ENCODE peak calls at places on chromosome 16, in six cellular contexts. W is ovary, V is uterus, Q is HCT116, D is erythroblast, U is tibial nerve. K is an unnamed sample.

GRCh38 chr16:8867483-8868271 is 1.1 kb downstream of the CARHSP1 start:
- DNase-seq in V (peak; percentile 62), U (peak; percentile 56), W (peak; percentile 72), Q (no peak), D (peak; percentile 67), K (no peak)

GRCh38 chr16:23700509-23700908 is 12.5 kb downstream of the ERN2 start:
- DNase-seq in D (no peak), W (no peak), V (no peak), Q (no peak), U (no peak), K (no peak)

GRCh38 chr16:34803683-34804416 is 1344.4 kb downstream of the TP53TG3F start:
- DNase-seq in V (no peak), Q (no peak), D (no peak), W (no peak), U (no peak), K (no peak)

GRCh38 chr16:66161942-66162341 is 204.5 kb upstream of the CDH5 start:
- DNase-seq in W (no peak), D (no peak), Q (peak; percentile 16), V (no peak), U (no peak), K (no peak)

GRCh38 chr16:84890427-84890826 is 70.6 kb downstream of the CRISPLD2 start:
- DNase-seq in W (no peak), Q (no peak), V (no peak), D (no peak), U (no peak), K (no peak)

GRCh38 chr16:86575754-86576557 is 2.4 kb upstream of the FOXL1 start:
- DNase-seq in D (peak; percentile 60), Q (peak; percentile 97), W (peak; percentile 60), V (peak; percentile 35), U (peak; percentile 86), K (peak; percentile 100)

GRCh38 chr16:52597772-52598483 is 51.0 kb upstream of the TOX3 start:
- DNase-seq in W (no peak), U (no peak), Q (no peak), D (no peak), V (no peak), K (no peak)

GRCh38 chr16:85759631-85760419 is 8.9 kb upstream of the C16orf74 start:
- DNase-seq in D (peak; percentile 56), Q (no peak), U (no peak), V (no peak), W (no peak), K (peak; percentile 39)

GRCh38 chr16:3029499-3030127 is 5.8 kb downstream of the THOC6 start:
- DNase-seq in U (no peak), W (no peak), D (peak; percentile 22), Q (no peak), V (no peak), K (no peak)

GRCh38 chr16:12613131-12613991 is 190.3 kb downstream of the CPPED1 start:
- DNase-seq in D (peak; percentile 36), U (no peak), V (no peak), Q (peak; percentile 94), W (no peak), K (peak; percentile 20)

GRCh38 chr16:86532526-86532815 is 22.1 kb downstream of the FOXF1 start:
- DNase-seq in V (no peak), W (no peak), D (no peak), Q (no peak), U (no peak), K (no peak)

GRCh38 chr16:51071326-51071725 is 79.7 kb downstream of the SALL1 start:
- DNase-seq in U (no peak), V (no peak), W (no peak), D (no peak), Q (no peak), K (no peak)

GRCh38 chr16:21990381-21990944 is 10.5 kb downstream of the PDZD9 start:
- DNase-seq in W (no peak), D (no peak), V (no peak), U (no peak), Q (no peak), K (no peak)

GRCh38 chr16:57527027-57527426 is 9.3 kb downstream of the CCDC102A start:
- DNase-seq in U (no peak), Q (no peak), V (no peak), D (no peak), W (peak; percentile 13), K (no peak)

GRCh38 chr16:2333772-2334379 is 6.7 kb downstream of the ABCA3 start:
- DNase-seq in U (no peak), V (no peak), Q (peak; percentile 45), D (no peak), W (no peak), K (peak; percentile 44)

GRCh38 chr16:88589441-88589840 is 19.2 kb downstream of the ZC3H18 start:
- DNase-seq in W (no peak), V (no peak), Q (no peak), U (no peak), D (no peak), K (no peak)

GRCh38 chr16:87690911-87691685 is 74.7 kb downstream of the KLHDC4 start:
- DNase-seq in Q (no peak), U (no peak), W (no peak), D (no peak), V (no peak), K (no peak)

GRCh38 chr16:1206786-1207185 is 18.3 kb downstream of the TPSG1 start:
- DNase-seq in D (no peak), W (no peak), Q (no peak), V (no peak), U (no peak), K (no peak)

GRCh38 chr16:64165368-64165767 is 956.5 kb downstream of the CDH11 start:
- DNase-seq in U (no peak), D (no peak), V (no peak), W (no peak), Q (no peak), K (no peak)

GRCh38 chr16:64159986-64160385 is 961.9 kb downstream of the CDH11 start:
- DNase-seq in Q (no peak), V (no peak), U (no peak), W (no peak), D (no peak), K (no peak)

GRCh38 chr16:64158941-64159588 is 962.8 kb downstream of the CDH11 start:
- DNase-seq in W (no peak), U (no peak), D (no peak), V (no peak), Q (no peak), K (no peak)

GRCh38 chr16:64167851-64168770 is 953.8 kb downstream of the CDH11 start:
- DNase-seq in U (no peak), Q (no peak), V (no peak), D (no peak), W (no peak), K (no peak)

GRCh38 chr16:64162613-64163375 is 959.1 kb downstream of the CDH11 start:
- DNase-seq in U (no peak), D (no peak), V (no peak), Q (no peak), W (no peak), K (no peak)
- TF ChIP-seq POLR2A in U (no peak), D (no peak), V (no peak), Q (no peak), W (no peak), K (no peak)

DNA sequence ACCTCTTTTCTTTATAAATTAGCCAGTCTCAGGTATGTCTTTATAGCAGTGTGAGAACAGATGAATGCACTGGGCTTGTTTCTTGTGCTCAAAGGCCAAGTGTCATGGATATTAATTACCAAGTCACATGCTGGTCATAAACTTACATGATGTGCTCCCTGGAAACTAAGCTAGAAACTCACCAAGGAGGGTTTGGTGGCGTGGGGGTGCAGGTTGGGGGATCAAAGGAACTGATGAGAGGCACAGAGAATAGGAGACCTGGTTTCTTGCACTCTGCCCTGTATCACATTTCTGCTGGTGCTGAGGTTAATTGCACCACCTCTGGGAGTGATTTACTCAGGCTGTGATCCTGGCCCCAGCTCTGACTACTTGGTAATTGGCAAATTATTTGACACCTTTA is 31.1 kb upstream of the TMC5 start:
- DNase-seq in W (no peak), V (no peak), U (no peak), Q (no peak), D (no peak), K (no peak)
- TF ChIP-seq POLR2A in W (no peak), V (no peak), U (no peak), Q (no peak), D (no peak), K (no peak)

GRCh38 chr16:81744385-81744784 is 34.7 kb upstream of the PLCG2 start:
- DNase-seq in W (no peak), D (no peak), V (no peak), Q (no peak), U (no peak), K (no peak)

GRCh38 chr16:81737885-81738536 is 41.1 kb upstream of the PLCG2 start:
- DNase-seq in V (peak; percentile 74), W (peak; percentile 78), D (peak; percentile 82), Q (peak; percentile 79), U (peak; percentile 46), K (peak; percentile 76)

GRCh38 chr16:81739503-81739902 is 39.6 kb upstream of the PLCG2 start:
- DNase-seq in D (no peak), U (no peak), V (no peak), Q (no peak), W (no peak), K (no peak)

GRCh38 chr16:81738831-81739496 is 40.1 kb upstream of the PLCG2 start:
- DNase-seq in V (no peak), D (peak; percentile 49), U (no peak), Q (no peak), W (no peak), K (no peak)

GRCh38 chr16:81740163-81740562 is 38.9 kb upstream of the PLCG2 start:
- DNase-seq in D (no peak), W (no peak), Q (no peak), U (no peak), V (no peak), K (no peak)
- TF ChIP-seq POLR2A in D (no peak), W (no peak), Q (no peak), U (no peak), V (no peak), K (no peak)

GRCh38 chr16:73199214-73199613 is 151.3 kb upstream of the ZFHX3 start:
- DNase-seq in D (no peak), W (no peak), V (no peak), U (no peak), Q (no peak), K (no peak)

GRCh38 chr16:73205153-73205549 is 157.2 kb upstream of the ZFHX3 start:
- DNase-seq in Q (no peak), U (no peak), D (no peak), W (no peak), V (no peak), K (no peak)

GRCh38 chr16:73204359-73205152 is 156.6 kb upstream of the ZFHX3 start:
- DNase-seq in Q (no peak), W (no peak), U (no peak), D (no peak), V (no peak), K (no peak)

GRCh38 chr16:73206306-73206705 is 158.4 kb upstream of the ZFHX3 start:
- DNase-seq in Q (no peak), U (no peak), V (no peak), D (no peak), W (no peak), K (no peak)

GRCh38 chr16:73202176-73202729 is 154.3 kb upstream of the ZFHX3 start:
- DNase-seq in W (no peak), Q (no peak), V (no peak), U (no peak), D (no peak), K (no peak)
- TF ChIP-seq POLR2A in W (no peak), Q (no peak), V (no peak), U (no peak), D (no peak), K (no peak)